ENCODE peak calls at places on chromosomes 11 and 22, in five cellular contexts. One of them, this sample, is unnamed.
A peak's percentile ranks its signal among the peaks of the same experiment; 100 is the strongest.

GRCh38 chr22:46763051-46763705 is 728 bp downstream of the TBC1D22A start:
- DNase-seq in GM23248: peak; percentile 49
- DNase-seq in GM23338: peak; percentile 51
- DNase-seq in GM12878: no peak
- DNase-seq in HCT116: no peak
- DNase-seq in this sample: no peak

GRCh38 chr11:110159491-110159890 is 66.3 kb downstream of the ZC3H12C start:
- DNase-seq in GM12878: no peak
- DNase-seq in HCT116: no peak
- DNase-seq in GM23338: no peak
- DNase-seq in GM23248: no peak
- DNase-seq in this sample: no peak

GRCh38 chr22:30186535-30186934 is 60.0 kb downstream of the LIF start:
- DNase-seq in HCT116: no peak
- DNase-seq in GM12878: no peak
- DNase-seq in GM23338: no peak
- DNase-seq in GM23248: no peak
- DNase-seq in this sample: no peak

GRCh38 chr11:128530119-128531091 is 57.0 kb downstream of the ETS1 start:
- DNase-seq in GM23338: no peak
- DNase-seq in GM12878: no peak
- DNase-seq in GM23248: peak; percentile 97
- DNase-seq in HCT116: no peak
- DNase-seq in this sample: no peak

GRCh38 chr11:70508231-70508480 is 109.8 kb downstream of the CTTN start:
- DNase-seq in GM12878: no peak
- DNase-seq in HCT116: no peak
- DNase-seq in GM23338: no peak
- DNase-seq in GM23248: no peak
- DNase-seq in this sample: no peak

GRCh38 chr22:20926243-20926642 is 9.0 kb downstream of the CRKL start:
- DNase-seq in GM12878: no peak
- DNase-seq in GM23248: no peak
- DNase-seq in HCT116: no peak
- DNase-seq in GM23338: peak; percentile 24
- DNase-seq in this sample: no peak

GRCh38 chr11:62543680-62544444 is 2.7 kb downstream of the AHNAK start:
- DNase-seq in GM23338: no peak
- DNase-seq in HCT116: no peak
- DNase-seq in GM23248: peak; percentile 57
- DNase-seq in GM12878: no peak
- DNase-seq in this sample: no peak

GRCh38 chr11:111063711-111064110 is 181.8 kb upstream of the POU2AF2 start:
- DNase-seq in GM12878: no peak
- DNase-seq in GM23338: no peak
- DNase-seq in HCT116: no peak
- DNase-seq in GM23248: peak; percentile 44
- DNase-seq in this sample: peak; percentile 23

GRCh38 chr11:8079111-8079675 is 1.8 kb upstream of the TUB start:
- DNase-seq in GM12878: no peak
- DNase-seq in HCT116: no peak
- DNase-seq in GM23248: no peak
- DNase-seq in GM23338: no peak
- DNase-seq in this sample: no peak

GRCh38 chr11:22800482-22800881 is 29.1 kb downstream of the SVIP start:
- DNase-seq in GM23248: no peak
- DNase-seq in GM12878: no peak
- DNase-seq in GM23338: no peak
- DNase-seq in HCT116: no peak
- DNase-seq in this sample: no peak

GRCh38 chr11:7448126-7448525 is 37.2 kb upstream of the OLFML1 start:
- DNase-seq in GM23338: peak; percentile 62
- DNase-seq in GM12878: no peak
- DNase-seq in GM23248: no peak
- DNase-seq in HCT116: no peak
- DNase-seq in this sample: peak; percentile 23

GRCh38 chr22:37309221-37310074 is 27.1 kb downstream of the CYTH4 start:
- DNase-seq in HCT116: no peak
- DNase-seq in GM12878: peak; percentile 55
- DNase-seq in GM23248: no peak
- DNase-seq in GM23338: no peak
- DNase-seq in this sample: no peak

GRCh38 chr11:59756496-59756840 is 1.3 kb downstream of the STX3 start:
- DNase-seq in HCT116: no peak
- DNase-seq in GM23248: peak; percentile 72
- DNase-seq in GM12878: no peak
- DNase-seq in GM23338: no peak
- DNase-seq in this sample: no peak
- H3K4me3 ChIP-seq in HCT116: peak overlapping the region; percentile 87
- H3K4me3 ChIP-seq in GM23248: peak overlapping the region; percentile 91
- H3K4me3 ChIP-seq in GM12878: no peak overlapping the region
- H3K4me3 ChIP-seq in GM23338: peak overlapping the region; percentile 99
- H3K4me3 ChIP-seq in this sample: peak overlapping the region; percentile 84

DNA sequence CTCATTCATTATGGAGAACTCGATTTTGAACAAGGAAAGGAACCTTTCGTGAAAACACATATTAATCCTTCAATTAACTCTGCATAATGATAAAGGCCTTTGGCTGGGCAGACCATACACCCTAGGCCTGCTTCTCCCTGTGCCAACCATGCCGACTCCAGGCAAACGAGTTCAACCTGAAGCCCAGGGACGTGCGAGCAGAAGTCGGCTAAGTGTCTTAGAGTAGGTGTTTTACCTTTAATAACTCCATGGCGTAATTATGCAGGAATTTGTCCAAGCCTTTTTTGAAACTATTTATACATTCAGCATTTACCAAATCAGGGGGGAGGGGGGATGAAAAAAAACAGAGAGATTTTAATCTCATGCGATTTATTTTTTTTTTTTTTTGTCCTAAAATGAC is 424.1 kb downstream of the MN1 start:
- DNase-seq in HCT116: no peak
- DNase-seq in GM12878: no peak
- DNase-seq in GM23248: no peak
- DNase-seq in GM23338: no peak
- DNase-seq in this sample: no peak
- H2AFZ ChIP-seq in HCT116: no peak overlapping the region
- H2AFZ ChIP-seq in GM12878: no peak overlapping the region
- H2AFZ ChIP-seq in GM23248: no peak overlapping the region
- H2AFZ ChIP-seq in GM23338: no peak overlapping the region
- H2AFZ ChIP-seq in this sample: no peak overlapping the region

DNA sequence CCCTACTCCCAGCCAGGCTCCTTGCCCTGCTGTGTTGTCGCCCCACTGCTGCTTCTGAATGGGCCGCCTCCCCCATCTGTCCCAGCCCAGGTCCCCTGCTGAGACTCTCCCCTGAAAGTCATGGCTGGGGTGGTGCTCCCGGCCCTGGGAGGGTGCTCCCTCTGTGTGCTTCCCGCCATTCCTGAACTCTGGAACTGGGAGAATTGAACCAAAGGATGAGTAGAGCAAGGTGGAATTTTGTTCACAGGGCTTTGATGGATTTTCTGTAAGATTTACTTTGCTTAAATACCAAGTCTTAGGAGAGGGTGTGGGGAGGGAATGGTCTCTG is 402 bp downstream of the APOBEC3G start:
- DNase-seq in GM23338: no peak
- DNase-seq in GM23248: no peak
- DNase-seq in GM12878: no peak
- DNase-seq in HCT116: no peak
- DNase-seq in this sample: no peak
- H3K4me3 ChIP-seq in GM23338: peak overlapping the region; percentile 41
- H3K4me3 ChIP-seq in GM23248: peak overlapping the region; percentile 79
- H3K4me3 ChIP-seq in GM12878: peak overlapping the region; percentile 99
- H3K4me3 ChIP-seq in HCT116: no peak overlapping the region
- H3K4me3 ChIP-seq in this sample: no peak overlapping the region

DNA sequence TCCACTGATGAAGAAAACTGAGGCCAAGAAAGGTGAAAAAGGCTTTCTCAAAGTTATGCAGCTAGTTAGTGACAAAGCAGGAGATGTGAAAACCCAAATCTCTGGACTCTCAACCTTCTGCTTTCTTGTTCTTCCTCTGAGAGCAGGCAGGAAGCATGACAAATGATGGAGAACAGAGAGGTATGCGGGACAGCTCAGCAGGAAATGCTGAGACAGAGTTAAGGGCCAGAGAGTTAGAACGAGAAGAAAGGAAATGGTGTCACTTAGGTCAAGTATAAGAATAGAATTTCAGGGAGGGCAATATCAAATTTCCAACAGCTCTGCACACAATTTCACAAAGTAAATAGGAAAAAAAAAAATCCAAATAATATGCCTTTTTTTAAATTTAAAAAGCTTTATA is 67.6 kb upstream of the ARHGAP42 start:
- DNase-seq in GM12878: no peak
- DNase-seq in GM23248: peak; percentile 17
- DNase-seq in HCT116: no peak
- DNase-seq in GM23338: peak; percentile 23
- DNase-seq in this sample: no peak
- H2AFZ ChIP-seq in GM12878: no peak overlapping the region
- H2AFZ ChIP-seq in GM23248: peak overlapping the region; percentile 30
- H2AFZ ChIP-seq in HCT116: no peak overlapping the region
- H2AFZ ChIP-seq in GM23338: no peak overlapping the region
- H2AFZ ChIP-seq in this sample: no peak overlapping the region

GRCh38 chr11:67483901-67484665 is 1.3 kb downstream of the AIP start:
- DNase-seq in HCT116: no peak
- DNase-seq in GM23338: no peak
- DNase-seq in GM12878: no peak
- DNase-seq in GM23248: no peak
- DNase-seq in this sample: no peak
- H3K4me3 ChIP-seq in HCT116: peak overlapping the region; percentile 51
- H3K4me3 ChIP-seq in GM23338: peak overlapping the region; percentile 52
- H3K4me3 ChIP-seq in GM12878: peak overlapping the region; percentile 67
- H3K4me3 ChIP-seq in GM23248: peak overlapping the region; percentile 85
- H3K4me3 ChIP-seq in this sample: peak overlapping the region; percentile 39

DNA sequence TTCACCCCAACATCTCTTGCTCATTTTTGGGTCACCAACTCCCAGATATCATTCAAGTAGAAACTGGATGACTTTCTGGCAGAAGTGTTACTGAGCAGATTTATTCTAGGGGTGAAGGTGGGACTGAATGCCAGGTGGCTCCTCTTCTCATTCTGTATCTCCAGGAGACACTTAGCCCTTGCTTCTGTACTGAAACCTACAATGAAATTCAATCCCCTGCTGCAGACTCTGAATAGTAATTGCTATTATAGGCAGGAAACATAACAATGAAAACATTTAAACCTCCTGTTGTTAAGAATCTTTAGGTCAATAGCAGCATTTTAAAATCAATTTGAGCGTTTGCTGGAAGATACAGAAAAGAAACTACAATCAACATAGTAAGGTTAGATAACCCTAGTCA is 879.4 kb upstream of the TENM4 start:
- DNase-seq in GM23338: peak; percentile 46
- DNase-seq in GM12878: no peak
- DNase-seq in GM23248: no peak
- DNase-seq in HCT116: no peak
- DNase-seq in this sample: no peak
- H2AFZ ChIP-seq in GM23338: no peak overlapping the region
- H2AFZ ChIP-seq in GM12878: no peak overlapping the region
- H2AFZ ChIP-seq in GM23248: no peak overlapping the region
- H2AFZ ChIP-seq in HCT116: no peak overlapping the region
- H2AFZ ChIP-seq in this sample: no peak overlapping the region

GRCh38 chr11:12123177-12123576 is 12.8 kb downstream of the MICAL2 start:
- DNase-seq in GM12878: no peak
- DNase-seq in GM23338: no peak
- DNase-seq in GM23248: peak; percentile 86
- DNase-seq in HCT116: no peak
- DNase-seq in this sample: no peak

GRCh38 chr11:12123799-12124198 is 13.4 kb downstream of the MICAL2 start:
- DNase-seq in GM23338: no peak
- DNase-seq in GM23248: peak; percentile 58
- DNase-seq in HCT116: no peak
- DNase-seq in GM12878: no peak
- DNase-seq in this sample: no peak

GRCh38 chr11:12121504-12121903 is 11.1 kb downstream of the MICAL2 start:
- DNase-seq in GM12878: no peak
- DNase-seq in GM23338: no peak
- DNase-seq in GM23248: no peak
- DNase-seq in HCT116: no peak
- DNase-seq in this sample: no peak

GRCh38 chr11:12121011-12121410 is 10.6 kb downstream of the MICAL2 start:
- DNase-seq in GM23248: no peak
- DNase-seq in GM23338: no peak
- DNase-seq in GM12878: no peak
- DNase-seq in HCT116: no peak
- DNase-seq in this sample: no peak

DNA sequence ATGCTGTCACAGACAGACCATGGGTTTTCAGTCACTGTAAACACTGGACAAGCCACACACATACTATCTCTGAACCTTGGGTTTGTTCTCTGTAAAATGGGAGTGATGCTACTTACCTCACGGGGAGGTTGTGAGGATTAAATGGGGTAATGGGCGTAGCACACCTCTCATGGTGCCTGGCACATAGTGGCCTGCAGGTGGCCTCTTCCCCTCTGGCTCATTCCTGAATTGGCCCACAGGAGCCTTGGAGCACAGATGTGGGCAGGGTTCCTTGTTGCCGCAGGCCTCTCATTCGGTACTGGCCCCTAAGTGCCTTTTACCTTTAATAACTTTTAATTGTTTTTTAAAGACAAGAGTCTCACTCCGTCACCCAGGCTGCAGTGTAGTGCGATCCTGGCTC is 11.7 kb downstream of the MICAL2 start:
- DNase-seq in GM23338: peak; percentile 82
- DNase-seq in HCT116: peak; percentile 48
- DNase-seq in GM23248: peak; percentile 36
- DNase-seq in GM12878: no peak
- DNase-seq in this sample: peak; percentile 52
- H3K4me3 ChIP-seq in GM23338: no peak overlapping the region
- H3K4me3 ChIP-seq in HCT116: no peak overlapping the region
- H3K4me3 ChIP-seq in GM23248: no peak overlapping the region
- H3K4me3 ChIP-seq in GM12878: no peak overlapping the region
- H3K4me3 ChIP-seq in this sample: no peak overlapping the region

GRCh38 chr11:10503217-10503616 is 37.8 kb downstream of the RNF141 start:
- DNase-seq in GM23248: no peak
- DNase-seq in GM12878: no peak
- DNase-seq in HCT116: no peak
- DNase-seq in GM23338: no peak
- DNase-seq in this sample: no peak
- H2AFZ ChIP-seq in GM23248: no peak overlapping the region
- H2AFZ ChIP-seq in GM12878: no peak overlapping the region
- H2AFZ ChIP-seq in HCT116: no peak overlapping the region
- H2AFZ ChIP-seq in GM23338: no peak overlapping the region
- H2AFZ ChIP-seq in this sample: no peak overlapping the region